ENCODE peak calls at places on chromosomes 6 and 20, in ten cellular contexts. V is tibial artery; A is PC-3; Z is heart right ventricle; E is IMR-90; Q is adrenal gland; H is brain microvascular endothelial cell; U is lower leg skin; R is memory B cell; L is CD4-positive, alpha-beta T cell. N is an unnamed sample.

GRCh38 chr6:155162682-155163081 is 101.1 kb upstream of the CLDN20 start:
- DNase-seq in V (no peak), A (peak), Z (no peak), E (peak), Q (no peak), H (no peak), U (no peak), R (no peak), L (no peak), N (no peak)

GRCh38 chr20:1694672-1695071 is 37.1 kb upstream of the SIRPG start:
- DNase-seq in V (no peak), A (no peak), Z (no peak), E (no peak), Q (no peak), H (no peak), U (no peak), R (no peak), L (no peak), N (no peak)

GRCh38 chr20:51492167-51493092 is 50.1 kb downstream of the NFATC2 start:
- DNase-seq in V (peak), A (no peak), Z (peak), E (no peak), Q (peak), H (no peak), U (peak), R (no peak), L (no peak), N (no peak)

GRCh38 chr20:46220808-46221207 is 87.5 kb downstream of the CDH22 start:
- DNase-seq in V (no peak), A (no peak), Z (peak), E (no peak), Q (no peak), H (no peak), U (no peak), R (no peak), L (no peak), N (no peak)

GRCh38 chr20:51494241-51495110 is 48.0 kb downstream of the NFATC2 start:
- DNase-seq in V (no peak), A (no peak), Z (no peak), E (no peak), Q (no peak), H (no peak), U (peak), R (no peak), L (peak), N (no peak)

GRCh38 chr6:169009658-169010057 is 244.0 kb downstream of the THBS2 start:
- DNase-seq in V (no peak), A (no peak), Z (no peak), E (no peak), Q (no peak), H (no peak), U (no peak), R (no peak), L (no peak), N (no peak)

GRCh38 chr6:139754898-139755754 is 380.7 kb upstream of the CITED2 start:
- DNase-seq in V (no peak), A (no peak), Z (no peak), E (no peak), Q (no peak), H (no peak), U (no peak), R (no peak), L (no peak), N (no peak)

GRCh38 chr20:4130404-4131189 is 115.2 kb upstream of the RNF24 start:
- DNase-seq in V (no peak), A (peak), Z (no peak), E (peak), Q (no peak), H (peak), U (peak), R (no peak), L (no peak), N (no peak)

GRCh38 chr6:52221302-52221701 is 23.0 kb downstream of the IL17F start:
- DNase-seq in V (no peak), A (no peak), Z (no peak), E (no peak), Q (no peak), H (no peak), U (no peak), R (no peak), L (no peak), N (no peak)

GRCh38 chr6:151154418-151154817 is 85.3 kb upstream of the AKAP12 start:
- DNase-seq in V (peak), A (no peak), Z (peak), E (no peak), Q (no peak), H (peak), U (no peak), R (no peak), L (no peak), N (no peak)